ENCODE peak calls at places on chromosomes 6 and 20, in nine cellular contexts. P, W, T, Z, F, L, M, K and C are unnamed samples.

GRCh38 chr20:46207031-46207549 is 89.0 kb downstream of the CD40 start:
- DNase-seq in T (no peak), L (no peak), Z (no peak), M (no peak), F (no peak), W (no peak), P (no peak), K (no peak), C (no peak)

GRCh38 chr6:105045546-105045945 is 88.6 kb downstream of the LIN28B start:
- DNase-seq in F (no peak), T (peak; percentile 7), W (no peak), K (no peak), P (no peak), Z (no peak), M (no peak), L (peak; percentile 74), C (no peak)

GRCh38 chr20:63973636-63974401 is 4.1 kb upstream of the ZNF512B start:
- DNase-seq in Z (peak; percentile 73), T (no peak), M (peak; percentile 98), L (peak; percentile 87), P (peak; percentile 87), F (peak; percentile 79), W (peak; percentile 84), K (peak; percentile 94), C (peak; percentile 96)

GRCh38 chr6:63793727-63794126 is 158.1 kb downstream of the PHF3 start:
- DNase-seq in Z (no peak), T (no peak), F (no peak), P (no peak), W (no peak), K (no peak), M (no peak), L (no peak), C (no peak)

GRCh38 chr20:32356935-32357868 is 929 bp upstream of the ASXL1 start:
- DNase-seq in W (peak; percentile 34), T (no peak), L (no peak), K (no peak), Z (no peak), F (no peak), M (no peak), P (peak; percentile 40), C (no peak)

GRCh38 chr6:44593539-44593944 is 206.0 kb downstream of the CDC5L start:
- DNase-seq in L (peak; percentile 48), P (peak; percentile 53), M (peak; percentile 86), F (no peak), W (peak; percentile 27), T (no peak), Z (peak; percentile 45), K (peak; percentile 68), C (no peak)

GRCh38 chr6:12957321-12958051 is 240.9 kb downstream of the PHACTR1 start:
- DNase-seq in F (peak; percentile 78), M (peak; percentile 36), K (peak; percentile 69), T (peak; percentile 8), L (peak; percentile 2), P (peak; percentile 40), Z (peak; percentile 12), W (no peak), C (peak; percentile 86)

GRCh38 chr20:32920530-32921298 is 62.0 kb downstream of the EFCAB8 start:
- DNase-seq in P (no peak), F (no peak), L (no peak), W (no peak), M (no peak), K (no peak), T (no peak), Z (no peak), C (no peak)

GRCh38 chr6:2436391-2437154 is 191.2 kb upstream of the GMDS start:
- DNase-seq in T (no peak), M (no peak), P (no peak), W (no peak), Z (no peak), F (no peak), L (no peak), K (no peak), C (no peak)

GRCh38 chr6:26223677-26224546 is 136.7 kb downstream of the HFE start:
- DNase-seq in Z (peak; percentile 42), L (peak; percentile 91), T (peak; percentile 89), M (peak; percentile 74), F (peak; percentile 51), P (no peak), W (no peak), K (no peak), C (no peak)

GRCh38 chr20:23037017-23037481 is 1.9 kb downstream of the SSTR4 start:
- DNase-seq in K (peak; percentile 5), P (no peak), M (no peak), Z (no peak), T (no peak), F (no peak), L (no peak), W (peak; percentile 24), C (no peak)

GRCh38 chr6:134028438-134028837 is 24.0 kb downstream of the SLC2A12 start:
- DNase-seq in L (no peak), P (no peak), F (no peak), Z (no peak), K (no peak), M (no peak), W (no peak), T (no peak), C (no peak)

GRCh38 chr6:79833264-79833663 is 114.1 kb downstream of the ELOVL4 start:
- DNase-seq in Z (no peak), K (no peak), M (no peak), P (no peak), T (no peak), W (peak; percentile 5), L (no peak), F (no peak), C (no peak)

GRCh38 chr6:30615958-30616810 is 859 bp downstream of the PPP1R10 start:
- DNase-seq in L (peak; percentile 60), F (peak; percentile 9), T (no peak), M (no peak), W (peak; percentile 46), Z (peak; percentile 22), K (no peak), P (peak; percentile 47), C (peak; percentile 37)

GRCh38 chr6:138115877-138116660 is 8.8 kb upstream of the PERP start:
- DNase-seq in T (peak; percentile 40), M (peak; percentile 63), L (peak; percentile 65), F (peak; percentile 43), Z (peak; percentile 17), W (peak; percentile 81), P (peak; percentile 73), K (peak; percentile 64), C (no peak)

GRCh38 chr20:13418263-13419229 is 197.5 kb downstream of the ISM1 start:
- DNase-seq in K (no peak), F (no peak), T (no peak), W (no peak), M (no peak), L (no peak), P (no peak), Z (no peak), C (no peak)

GRCh38 chr20:34986311-34987287 is 30.9 kb downstream of the MYH7B start:
- DNase-seq in P (no peak), Z (no peak), M (no peak), W (no peak), T (no peak), K (no peak), F (no peak), L (no peak), C (no peak)

GRCh38 chr6:160141001-160141726 is 19.5 kb downstream of the SLC22A1 start:
- DNase-seq in T (peak; percentile 42), P (no peak), K (no peak), W (no peak), F (no peak), Z (no peak), M (no peak), L (no peak), C (no peak)

GRCh38 chr6:17450825-17451224 is 57.4 kb downstream of the CAP2 start:
- DNase-seq in F (no peak), T (no peak), P (no peak), W (no peak), L (no peak), M (no peak), K (no peak), Z (no peak), C (no peak)

GRCh38 chr20:35560105-35560511 is 18.2 kb downstream of the ERGIC3 start:
- DNase-seq in W (no peak), P (no peak), Z (no peak), M (no peak), K (no peak), T (no peak), L (no peak), F (no peak), C (no peak)

GRCh38 chr6:63553208-63553607 is 19.1 kb upstream of the LOC128125822 start:
- DNase-seq in F (no peak), W (no peak), P (no peak), K (no peak), Z (no peak), M (no peak), L (no peak), T (no peak), C (no peak)

GRCh38 chr6:42045538-42046460 is 4.5 kb upstream of the TAF8 start:
- DNase-seq in F (peak; percentile 61), W (peak; percentile 88), M (peak; percentile 73), K (peak; percentile 87), P (peak; percentile 90), T (peak; percentile 29), Z (peak; percentile 64), L (peak; percentile 43), C (peak; percentile 96)

GRCh38 chr6:45002390-45002789 is 325.7 kb upstream of the RUNX2 start:
- DNase-seq in Z (no peak), T (no peak), W (no peak), K (no peak), F (no peak), P (no peak), M (no peak), L (no peak), C (no peak)

GRCh38 chr20:21640556-21640955 is 64.9 kb upstream of the PAX1 start:
- DNase-seq in F (no peak), T (no peak), M (no peak), L (peak; percentile 52), W (peak; percentile 64), Z (no peak), P (peak; percentile 25), K (no peak), C (no peak)

GRCh38 chr20:58604410-58604881 is 46.6 kb upstream of the STX16 start:
- DNase-seq in T (no peak), K (no peak), F (no peak), M (no peak), P (no peak), Z (no peak), W (no peak), L (no peak), C (peak; percentile 72)

GRCh38 chr6:89828988-89829590 is 591 bp upstream of the CASP8AP2 start:
- DNase-seq in M (no peak), P (peak; percentile 18), Z (no peak), L (no peak), K (no peak), F (no peak), W (peak; percentile 49), T (no peak), C (no peak)

GRCh38 chr6:146935489-146935888 is 268.7 kb upstream of the STXBP5 start:
- DNase-seq in L (no peak), T (no peak), F (no peak), Z (no peak), W (no peak), M (no peak), K (no peak), P (no peak), C (no peak)

GRCh38 chr6:105594821-105595220 is 191.9 kb upstream of the PREP start:
- DNase-seq in L (peak; percentile 58), M (no peak), F (no peak), W (no peak), Z (no peak), T (no peak), P (no peak), K (no peak), C (no peak)

GRCh38 chr20:39627765-39628164 is 665.6 kb downstream of the DHX35 start:
- DNase-seq in K (no peak), P (no peak), M (no peak), W (no peak), F (no peak), T (no peak), Z (no peak), L (no peak), C (no peak)

GRCh38 chr6:159720708-159721107 is 6.6 kb upstream of the WTAP start:
- DNase-seq in M (no peak), K (no peak), W (peak; percentile 31), Z (peak; percentile 23), F (no peak), T (no peak), P (peak; percentile 65), L (peak; percentile 53), C (no peak)

GRCh38 chr6:168371989-168372711 is 52.6 kb upstream of the DACT2 start:
- DNase-seq in M (no peak), T (no peak), W (no peak), P (no peak), F (no peak), K (no peak), Z (no peak), L (no peak), C (peak; percentile 73)